ENCODE peak calls at places on chromosome 13, in four cellular contexts. U is HepG2, W is WTC11, K is K562. S is an unnamed sample.

GRCh38 chr13:98189841-98190505 is 12.9 kb upstream of the RNF113B start:
- DNase-seq in W (no peak), K (no peak), U (peak; percentile 25), S (no peak)

GRCh38 chr13:107736149-107736548 is 479.2 kb downstream of the LIG4 start:
- DNase-seq in K (no peak), U (no peak), W (no peak), S (no peak)

GRCh38 chr13:104196611-104197010 is 1130.4 kb upstream of the SLC10A2 start:
- DNase-seq in U (no peak), K (no peak), W (no peak), S (no peak)

GRCh38 chr13:46684287-46685001 is 112.5 kb downstream of the ESD start:
- DNase-seq in W (no peak), K (no peak), U (peak; percentile 86), S (no peak)

GRCh38 chr13:113928701-113929627 is 44.9 kb downstream of the C13orf46 start:
- DNase-seq in W (peak; percentile 9), U (no peak), K (no peak), S (no peak)

GRCh38 chr13:76887070-76887563 is 912 bp upstream of the KCTD12 start:
- DNase-seq in K (no peak), W (peak; percentile 45), U (no peak), S (no peak)

GRCh38 chr13:64855506-64855905 is 2374.6 kb downstream of the PCDH9 start:
- DNase-seq in K (no peak), W (no peak), U (no peak), S (no peak)

GRCh38 chr13:43298799-43299198 is 275.4 kb downstream of the DNAJC15 start:
- DNase-seq in K (no peak), U (no peak), W (no peak), S (no peak)

GRCh38 chr13:107124129-107124718 is 556.3 kb upstream of the ARGLU1 start:
- DNase-seq in W (no peak), K (no peak), U (peak; percentile 18), S (no peak)

GRCh38 chr13:24618219-24618955 is 61.8 kb upstream of the ATP12A start:
- DNase-seq in U (no peak), K (no peak), W (no peak), S (peak; percentile 40)

GRCh38 chr13:68051910-68052309 is 821.8 kb upstream of the PCDH9 start:
- DNase-seq in U (no peak), W (no peak), K (no peak), S (no peak)

GRCh38 chr13:46160474-46161066 is 21.4 kb downstream of the LCP1 start:
- DNase-seq in K (peak; percentile 74), W (no peak), U (peak; percentile 58), S (no peak)

GRCh38 chr13:46554971-46555370 is 2.0 kb downstream of the LRCH1 start:
- DNase-seq in K (no peak), W (no peak), U (no peak), S (no peak)

GRCh38 chr13:58858870-58859371 is 1227.4 kb downstream of the PCDH17 start:
- DNase-seq in U (no peak), K (no peak), W (no peak), S (no peak)

GRCh38 chr13:46179576-46180368 is 2.2 kb downstream of the LCP1 start:
- DNase-seq in K (peak; percentile 50), U (no peak), W (no peak), S (no peak)

GRCh38 chr13:75175575-75175974 is 306.4 kb downstream of the TBC1D4 start:
- DNase-seq in W (no peak), U (no peak), K (no peak), S (no peak)

GRCh38 chr13:43963726-43964125 is 84.0 kb downstream of the LACC1 start:
- DNase-seq in K (no peak), U (no peak), W (no peak), S (no peak)

GRCh38 chr13:114089341-114089740 is 43.1 kb downstream of the RASA3 start:
- DNase-seq in W (peak; percentile 11), U (no peak), K (no peak), S (no peak)

GRCh38 chr13:76836311-76836710 is 49.9 kb downstream of the KCTD12 start:
- DNase-seq in U (no peak), K (no peak), W (no peak), S (no peak)

GRCh38 chr13:84896128-84896527 is 903.1 kb downstream of the SLITRK6 start:
- DNase-seq in W (peak; percentile 47), U (peak; percentile 52), K (peak; percentile 55), S (peak; percentile 1)

GRCh38 chr13:80030491-80030890 is 310.4 kb downstream of the SPRY2 start:
- DNase-seq in K (no peak), W (peak; percentile 16), U (no peak), S (no peak)

GRCh38 chr13:105153626-105154025 is 1381.8 kb downstream of the EFNB2 start:
- DNase-seq in U (no peak), W (no peak), K (no peak), S (no peak)

GRCh38 chr13:74747186-74747955 is 613.2 kb upstream of the KLF12 start:
- DNase-seq in W (no peak), K (no peak), U (no peak), S (no peak)

GRCh38 chr13:69565334-69565733 is 542.3 kb upstream of the ATXN8OS start:
- DNase-seq in W (peak; percentile 34), K (peak; percentile 23), U (peak; percentile 52), S (peak; percentile 12)

GRCh38 chr13:113526466-113527220 is 36.1 kb upstream of the DCUN1D2 start:
- DNase-seq in U (no peak), K (no peak), W (no peak), S (no peak)

GRCh38 chr13:64480206-64480605 is 2749.9 kb downstream of the PCDH9 start:
- DNase-seq in W (no peak), K (no peak), U (no peak), S (no peak)

GRCh38 chr13:97258801-97259200 is 36.7 kb downstream of the MBNL2 start:
- DNase-seq in U (no peak), W (no peak), K (no peak), S (no peak)

GRCh38 chr13:77863037-77863630 is 55.5 kb downstream of the EDNRB start:
- DNase-seq in U (no peak), K (no peak), W (no peak), S (no peak)

GRCh38 chr13:33206425-33206824 is 79.1 kb downstream of the STARD13 start:
- DNase-seq in W (no peak), U (no peak), K (no peak), S (no peak)

GRCh38 chr13:46522692-46523040 is 30.3 kb upstream of the LRCH1 start:
- DNase-seq in W (no peak), K (no peak), U (no peak), S (no peak)

GRCh38 chr13:80337706-80338105 is 3.2 kb downstream of the SPRY2 start:
- DNase-seq in K (no peak), U (no peak), W (no peak), S (no peak)

GRCh38 chr13:111415765-111416164 is 95.3 kb downstream of the TEX29 start:
- DNase-seq in U (no peak), W (no peak), K (no peak), S (no peak)

GRCh38 chr13:111414341-111414740 is 93.9 kb downstream of the TEX29 start:
- DNase-seq in U (no peak), W (no peak), K (no peak), S (no peak)

GRCh38 chr13:111418101-111418500 is 97.7 kb downstream of the TEX29 start:
- DNase-seq in W (no peak), U (no peak), K (no peak), S (no peak)

GRCh38 chr13:111413407-111414187 is 93.2 kb downstream of the TEX29 start:
- DNase-seq in K (no peak), W (no peak), U (no peak), S (no peak)

DNA sequence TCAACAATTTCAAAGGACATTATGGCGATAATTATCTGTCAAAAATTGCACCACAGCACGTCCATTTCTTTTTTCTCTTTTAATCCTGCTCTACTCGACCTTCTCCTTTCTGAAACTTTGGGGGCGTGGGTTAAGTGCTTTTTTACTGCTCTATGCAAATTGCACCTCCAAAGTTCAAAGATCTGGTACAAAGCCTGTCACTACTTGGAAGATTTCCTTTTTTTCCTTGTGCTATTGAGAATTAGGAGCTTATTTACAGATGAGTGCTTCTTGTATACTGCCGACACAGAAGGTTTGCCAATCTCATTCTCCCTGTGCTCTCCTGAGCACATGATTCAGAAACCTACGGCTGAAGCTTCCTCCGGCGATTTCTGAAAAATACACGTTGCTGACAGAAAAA is 94.8 kb downstream of the TEX29 start:
- DNase-seq in K (no peak), W (no peak), U (no peak), S (no peak)
- TF ChIP-seq TCF7 in K (no peak), W (no peak), U (no peak), S (no peak)

GRCh38 chr13:30607908-30608307 is 9.8 kb upstream of the USPL1 start:
- DNase-seq in K (no peak), W (no peak), U (no peak), S (peak; percentile 85)
- TF ChIP-seq CREM in K (no peak), W (no peak), U (no peak), S (peak; percentile 40)

GRCh38 chr13:37192986-37193385 is 87.5 kb upstream of the CSNK1A1L start:
- DNase-seq in U (no peak), K (no peak), W (no peak), S (no peak)

GRCh38 chr13:37198629-37199028 is 93.2 kb upstream of the CSNK1A1L start:
- DNase-seq in W (no peak), K (no peak), U (no peak), S (no peak)

DNA sequence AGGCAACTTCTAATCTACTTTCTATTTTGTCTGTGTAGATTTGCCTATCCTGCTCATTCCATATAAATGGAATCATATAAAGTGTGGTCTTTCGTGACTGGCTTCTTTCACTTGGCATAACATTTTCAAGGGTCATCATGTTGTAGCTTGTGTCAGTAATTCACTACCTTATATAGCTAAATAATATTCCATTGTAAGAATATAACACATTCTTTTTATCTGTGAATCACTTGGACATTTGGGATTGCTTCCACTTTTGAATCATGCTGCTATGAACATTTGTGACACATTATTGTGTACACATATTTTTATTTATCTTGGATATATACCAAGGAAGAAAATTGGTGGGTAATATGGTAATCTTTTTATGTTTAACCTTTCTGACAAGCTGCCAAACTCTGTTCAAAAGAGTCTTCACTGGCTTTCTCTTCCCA is 89.0 kb upstream of the CSNK1A1L start:
- DNase-seq in K (no peak), W (no peak), U (no peak), S (no peak)
- TF ChIP-seq TCF7 in K (no peak), W (no peak), U (no peak), S (no peak)

GRCh38 chr13:94269557-94269956 is 209.9 kb downstream of the DCT start:
- DNase-seq in U (no peak), K (no peak), W (no peak), S (no peak)
- TF ChIP-seq CREM in U (no peak), K (no peak), W (no peak), S (no peak)

GRCh38 chr13:49429061-49429460 is 14.8 kb downstream of the CAB39L start:
- DNase-seq in K (no peak), W (no peak), U (no peak), S (no peak)
- TF ChIP-seq TCF7 in K (no peak), W (no peak), U (no peak), S (no peak)

GRCh38 chr13:40215311-40215710 is 451.1 kb downstream of the FOXO1 start:
- DNase-seq in U (no peak), K (no peak), W (no peak), S (no peak)

GRCh38 chr13:40208517-40208916 is 457.9 kb downstream of the FOXO1 start:
- DNase-seq in K (no peak), W (no peak), U (no peak), S (peak; percentile 25)

GRCh38 chr13:40211586-40211968 is 454.9 kb downstream of the FOXO1 start:
- DNase-seq in K (no peak), W (no peak), U (no peak), S (no peak)

GRCh38 chr13:40207110-40207478 is 459.3 kb downstream of the FOXO1 start:
- DNase-seq in W (no peak), U (no peak), K (no peak), S (peak; percentile 74)

GRCh38 chr13:40210865-40211585 is 455.4 kb downstream of the FOXO1 start:
- DNase-seq in U (no peak), K (no peak), W (no peak), S (no peak)
- TF ChIP-seq CREM in U (no peak), K (no peak), W (no peak), S (no peak)

S was measured in GM12878.